ENCODE peak calls at places on chromosomes 11 and 22, in four cellular contexts. Y is K562, J is body of pancreas, X is heart right ventricle. P is an unnamed sample.
A peak's percentile ranks its signal among the peaks of the same experiment; 100 is the strongest.

GRCh38 chr11:2752204-2752772 is 52.5 kb upstream of the KCNQ1OT1 start:
- DNase-seq in Y (no peak), J (no peak), X (no peak), P (no peak)

GRCh38 chr11:126313826-126314225 is 10.0 kb downstream of the DCPS start:
- DNase-seq in Y (no peak), J (no peak), X (no peak), P (no peak)

GRCh38 chr11:1863352-1864215 is 10.7 kb downstream of the LSP1 start:
- DNase-seq in Y (peak; percentile 62), J (peak; percentile 84), X (peak; percentile 88), P (peak; percentile 77)

GRCh38 chr11:69393865-69394233 is 87.6 kb upstream of the LINC01488 start:
- DNase-seq in Y (peak; percentile 66), J (no peak), X (no peak), P (no peak)

GRCh38 chr11:295351-296205 is 3.7 kb downstream of the IFITM5 start:
- DNase-seq in Y (no peak), J (peak; percentile 14), X (peak; percentile 8), P (no peak)

GRCh38 chr11:17280494-17281127 is 4.1 kb downstream of the NUCB2 start:
- DNase-seq in Y (no peak), J (no peak), X (no peak), P (no peak)

GRCh38 chr22:19463491-19464469 is 15.2 kb downstream of the UFD1 start:
- DNase-seq in Y (no peak), J (no peak), X (peak; percentile 56), P (no peak)

GRCh38 chr11:83990160-83990733 is 704.1 kb upstream of the CCDC90B start:
- DNase-seq in Y (no peak), J (no peak), X (peak; percentile 10), P (no peak)

GRCh38 chr22:30863161-30863833 is 105.3 kb downstream of the MORC2 start:
- DNase-seq in Y (peak; percentile 52), J (peak; percentile 10), X (no peak), P (no peak)

GRCh38 chr11:62033191-62034044 is 66.0 kb upstream of the FTH1 start:
- DNase-seq in Y (peak; percentile 29), J (no peak), X (no peak), P (no peak)

GRCh38 chr11:110479445-110480101 is 49.8 kb downstream of the FDX1 start:
- DNase-seq in Y (peak; percentile 19), J (no peak), X (no peak), P (no peak)

GRCh38 chr11:22670803-22671202 is 4.4 kb downstream of the GAS2 start:
- DNase-seq in Y (no peak), J (no peak), X (no peak), P (no peak)

GRCh38 chr11:34234086-34234740 is 123.6 kb downstream of the ABTB2 start:
- DNase-seq in Y (peak; percentile 33), J (peak; percentile 34), X (no peak), P (peak; percentile 48)

GRCh38 chr11:975824-976223 is 50.2 kb downstream of the AP2A2 start:
- DNase-seq in Y (peak; percentile 56), J (no peak), X (no peak), P (no peak)

GRCh38 chr11:29352273-29352672 is 664.6 kb downstream of the KCNA4 start:
- DNase-seq in Y (no peak), J (no peak), X (no peak), P (no peak)

GRCh38 chr11:2148253-2149000 is 9.2 kb upstream of the IGF2 start:
- DNase-seq in Y (no peak), J (no peak), X (no peak), P (no peak)

GRCh38 chr11:10818594-10818993 is 9.9 kb upstream of the EIF4G2 start:
- DNase-seq in Y (no peak), J (no peak), X (no peak), P (no peak)

GRCh38 chr11:76302707-76303395 is 78.1 kb downstream of the THAP12 start:
- DNase-seq in Y (no peak), J (no peak), X (no peak), P (no peak)

GRCh38 chr11:82683029-82683428 is 50.6 kb downstream of the FAM181B start:
- DNase-seq in Y (no peak), J (no peak), X (no peak), P (no peak)

GRCh38 chr11:94201004-94201465 is 72.4 kb downstream of the PANX1 start:
- DNase-seq in Y (no peak), J (no peak), X (no peak), P (no peak)

GRCh38 chr11:79173615-79174014 is 267.2 kb downstream of the TENM4 start:
- DNase-seq in Y (no peak), J (no peak), X (no peak), P (no peak)

GRCh38 chr11:112167145-112167544 is at the start of gene TEX12:
- DNase-seq in Y (no peak), J (no peak), X (no peak), P (no peak)

GRCh38 chr22:42294034-42294985 is 23.9 kb upstream of the TCF20 start:
- DNase-seq in Y (peak; percentile 69), J (peak; percentile 53), X (peak; percentile 60), P (no peak)

GRCh38 chr11:13119928-13120520 is 110.9 kb downstream of the RASSF10 start:
- DNase-seq in Y (no peak), J (no peak), X (no peak), P (no peak)

GRCh38 chr22:47061226-47061625 is 298.8 kb downstream of the TBC1D22A start:
- DNase-seq in Y (no peak), J (no peak), X (no peak), P (no peak)

GRCh38 chr11:17547932-17548331 is 873 bp downstream of the OTOG start:
- DNase-seq in Y (no peak), J (no peak), X (no peak), P (no peak)

GRCh38 chr22:36886016-36886415 is 25.2 kb downstream of the NCF4 start:
- DNase-seq in Y (no peak), J (no peak), X (no peak), P (no peak)

GRCh38 chr22:41768420-41768819 is 32.1 kb upstream of the CCDC134 start:
- DNase-seq in Y (no peak), J (no peak), X (no peak), P (no peak)

GRCh38 chr11:16632295-16633200 is 105.9 kb upstream of the C11orf58 start:
- DNase-seq in Y (no peak), J (no peak), X (no peak), P (no peak)

GRCh38 chr11:8604078-8604723 is 10.2 kb upstream of the STK33 start:
- DNase-seq in Y (peak; percentile 70), J (peak; percentile 55), X (peak; percentile 46), P (peak; percentile 72)

GRCh38 chr11:103013426-103013825 is 57.9 kb upstream of the MMP13 start:
- DNase-seq in Y (no peak), J (no peak), X (no peak), P (no peak)

GRCh38 chr11:110019659-110020058 is 73.5 kb upstream of the ZC3H12C start:
- DNase-seq in Y (no peak), J (no peak), X (no peak), P (no peak)

GRCh38 chr22:49188591-49188990 is 639.1 kb downstream of the BRD1 start:
- DNase-seq in Y (no peak), J (no peak), X (no peak), P (no peak)

GRCh38 chr11:9760180-9760550 is 96.3 kb downstream of the SWAP70 start:
- DNase-seq in Y (no peak), J (peak; percentile 48), X (peak; percentile 92), P (peak; percentile 67)

DNA sequence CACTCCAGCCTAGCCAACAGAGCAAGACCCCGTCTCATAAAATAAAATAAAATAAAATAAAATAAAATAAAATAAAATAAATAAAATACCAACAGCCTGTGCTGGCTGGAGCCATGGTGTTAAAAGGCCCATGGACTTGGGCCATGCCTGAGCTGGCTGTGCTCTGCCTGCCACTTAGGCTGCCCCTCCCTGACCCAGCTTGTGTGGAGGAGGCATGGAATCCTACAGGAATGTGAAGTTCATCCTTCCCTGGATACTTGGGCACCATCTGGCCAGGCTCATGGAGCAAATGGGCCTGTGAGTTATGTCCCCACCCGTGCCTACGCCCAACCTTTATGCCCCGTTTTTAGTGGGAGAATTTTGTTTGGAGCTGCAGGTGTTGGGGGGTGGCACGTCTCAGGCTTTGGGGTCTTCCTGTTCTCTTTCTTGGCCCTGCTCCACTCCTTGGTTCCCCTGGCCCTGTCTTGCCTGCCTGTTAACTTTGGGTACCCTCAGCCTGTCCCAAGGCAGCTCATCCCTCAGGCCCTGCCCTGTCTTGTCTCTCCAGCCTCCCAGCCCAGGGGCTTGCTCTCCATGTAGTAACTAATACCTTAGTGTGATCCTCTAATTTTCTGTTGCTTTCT is 51.3 kb downstream of the BCR start:
- DNase-seq in Y (peak; percentile 60), J (no peak), X (no peak), P (no peak)
- H3K4me1 ChIP-seq in Y (peaks cover 3% of the 10 kb centered on the region), J (peaks cover 12% of the 10 kb centered on the region), X (peaks cover 64% of the 10 kb centered on the region), P (peaks cover 21% of the 10 kb centered on the region)

DNA sequence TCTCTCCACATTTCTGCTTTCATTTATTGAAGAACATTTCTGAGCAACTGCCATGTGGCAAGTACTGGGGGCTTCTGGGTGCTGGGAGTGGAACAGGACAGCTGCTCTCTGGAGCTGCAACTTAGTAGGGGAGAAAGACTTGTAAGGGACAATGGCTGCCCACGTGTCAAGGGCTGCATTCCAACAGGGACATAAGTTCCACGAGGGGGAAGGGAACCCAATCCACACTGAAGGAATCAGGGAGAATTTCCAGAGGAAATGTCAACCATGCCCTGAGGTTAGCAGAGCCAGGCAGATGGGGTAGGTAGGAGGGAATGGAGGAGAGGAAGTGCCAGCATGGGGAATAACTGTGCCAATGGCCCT is 1.7 kb downstream of the MAPK8IP2 start:
- DNase-seq in Y (no peak), J (no peak), X (no peak), P (no peak)
- H3K27me3 ChIP-seq in Y (peaks cover 58% of the 10 kb centered on the region), J (no peaks in the 10 kb centered on the region), X (peaks cover 66% of the 10 kb centered on the region), P (peaks cover 22% of the 10 kb centered on the region)

GRCh38 chr11:120185678-120186407 is 25.0 kb upstream of the OAF start:
- DNase-seq in Y (no peak), J (peak; percentile 13), X (no peak), P (no peak)

GRCh38 chr11:120186408-120186798 is 24.4 kb upstream of the OAF start:
- DNase-seq in Y (no peak), J (no peak), X (no peak), P (no peak)

GRCh38 chr11:120183701-120184141 is 27.1 kb upstream of the OAF start:
- DNase-seq in Y (no peak), J (peak; percentile 12), X (no peak), P (peak; percentile 27)

GRCh38 chr11:120184371-120184945 is 26.4 kb upstream of the OAF start:
- DNase-seq in Y (no peak), J (peak; percentile 28), X (peak; percentile 70), P (no peak)

DNA sequence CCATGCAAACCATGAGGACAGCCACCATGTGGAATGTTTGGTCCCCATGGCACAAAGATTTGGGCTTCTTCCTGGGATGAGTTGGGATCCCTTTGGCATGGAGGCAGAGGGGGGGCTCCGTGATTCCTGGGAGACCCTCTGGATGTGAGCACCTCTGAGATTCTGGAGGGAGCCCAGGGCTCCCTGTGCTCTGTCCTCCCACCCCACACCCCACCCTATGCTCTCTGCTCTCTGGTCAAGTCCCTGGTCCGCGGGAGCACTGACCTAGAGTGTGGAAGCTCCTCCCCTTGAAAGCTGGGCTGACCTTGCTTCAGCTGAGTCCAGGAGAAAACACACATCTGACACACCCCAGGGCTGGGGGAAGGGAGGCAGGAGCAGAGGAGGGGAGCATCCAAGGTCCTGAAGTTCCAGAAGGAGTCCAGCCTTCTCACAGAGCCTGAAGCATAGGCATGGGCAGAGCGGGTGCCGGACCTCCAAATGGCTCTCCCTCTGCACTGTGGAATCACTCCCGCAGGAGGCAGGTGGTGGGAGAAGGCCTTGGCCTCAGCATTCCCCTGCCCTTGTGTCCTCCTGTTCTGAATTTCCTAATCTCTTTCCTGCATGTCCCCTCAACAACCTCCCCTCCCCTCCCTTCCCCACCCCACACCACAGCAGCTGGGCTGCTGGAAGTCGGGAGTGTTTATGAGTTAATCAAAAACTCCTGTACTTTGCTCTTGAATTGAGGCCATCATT is 25.7 kb upstream of the OAF start:
- DNase-seq in Y (no peak), J (peak; percentile 83), X (peak; percentile 71), P (no peak)
- H3K4me1 ChIP-seq in Y (no peaks in the 10 kb centered on the region), J (peaks cover 78% of the 10 kb centered on the region), X (peaks cover 73% of the 10 kb centered on the region), P (no peaks in the 10 kb centered on the region)

GRCh38 chr22:20627432-20627831 is 120.0 kb downstream of the MED15 start:
- DNase-seq in Y (no peak), J (no peak), X (no peak), P (no peak)
- H3K27me3 ChIP-seq in Y (peaks cover 73% of the 10 kb centered on the region), J (no peaks in the 10 kb centered on the region), X (no peaks in the 10 kb centered on the region), P (no peaks in the 10 kb centered on the region)

P was measured in lung.